ENCODE peak calls at places on chromosomes 1 and 21, in ten cellular contexts. X is tibial artery; Z is heart right ventricle; U is HCT116; V is GM23338; H is MM.1S; P is stomach; T is CD8-positive, alpha-beta T cell; K is suprapubic skin; F is PC-9. O is an unnamed sample. For H3K27me3 and H3K4me1, the result is how much of the 10 kb centered on the place peaks cover.

GRCh38 chr1:29592731-29593130 is 356.4 kb downstream of the PTPRU start:
- DNase-seq in K (no peak), U (no peak), Z (no peak), P (no peak), H (no peak), X (no peak), V (peak), T (no peak), F (no peak), O (no peak)

GRCh38 chr1:156160744-156161181 is 7.4 kb downstream of the SEMA4A start:
- DNase-seq in H (peak), X (peak), K (peak), Z (peak), U (no peak), V (peak), P (peak), T (peak), F (no peak), O (no peak)

GRCh38 chr21:43322311-43322710 is 104.6 kb downstream of the SIK1 start:
- DNase-seq in F (no peak), K (no peak), H (no peak), P (no peak), Z (no peak), V (no peak), X (no peak), U (no peak), T (no peak), O (no peak)

GRCh38 chr1:52070704-52071103 is 14.6 kb downstream of the BTF3L4 start:
- DNase-seq in Z (no peak), U (no peak), F (no peak), H (no peak), V (no peak), P (no peak), T (no peak), K (no peak), X (no peak), O (no peak)

GRCh38 chr21:44939532-44940115 is at the start of gene SLX9:
- DNase-seq in V (peak), F (peak), T (peak), H (peak), P (peak), U (peak), K (peak), X (peak), Z (peak), O (peak)

GRCh38 chr1:177948336-177948972 is 21.4 kb downstream of the SEC16B start:
- DNase-seq in K (no peak), F (peak), V (peak), Z (peak), H (peak), T (no peak), P (peak), U (peak), X (peak), O (peak)

GRCh38 chr1:156652131-156652991 is 10.4 kb downstream of the BCAN start:
- DNase-seq in H (no peak), K (no peak), X (no peak), U (no peak), Z (no peak), V (peak), T (no peak), P (no peak), F (no peak), O (no peak)

GRCh38 chr1:199836430-199836829 is 191.1 kb upstream of the NR5A2 start:
- DNase-seq in U (no peak), F (no peak), P (no peak), X (no peak), K (no peak), Z (no peak), T (no peak), H (no peak), V (no peak), O (no peak)

GRCh38 chr1:205714190-205714905 is 34.0 kb upstream of the SLC45A3 start:
- DNase-seq in X (no peak), Z (no peak), T (no peak), U (no peak), F (no peak), K (no peak), V (no peak), H (no peak), P (no peak), O (no peak)

GRCh38 chr1:3741566-3742438 is 10.4 kb upstream of the CCDC27 start:
- DNase-seq in P (no peak), T (no peak), U (no peak), X (no peak), F (no peak), H (no peak), V (no peak), Z (no peak), K (peak), O (no peak)

GRCh38 chr1:38246955-38247952 is 200.7 kb upstream of the POU3F1 start:
- DNase-seq in H (no peak), K (no peak), U (no peak), X (no peak), V (no peak), Z (no peak), F (no peak), T (no peak), P (no peak), O (peak)

GRCh38 chr21:35995522-35996088 is 64.7 kb downstream of the SETD4 start:
- DNase-seq in Z (no peak), T (no peak), F (no peak), U (no peak), X (no peak), K (no peak), V (no peak), P (no peak), H (peak), O (no peak)

GRCh38 chr1:240314845-240315746 is 223.4 kb downstream of the FMN2 start:
- DNase-seq in U (no peak), Z (no peak), V (no peak), K (no peak), P (no peak), H (no peak), F (no peak), T (no peak), X (no peak), O (no peak)

GRCh38 chr1:22043175-22043769 is 9.2 kb upstream of the CDC42 start:
- DNase-seq in U (no peak), F (peak), P (peak), X (no peak), K (no peak), Z (no peak), V (no peak), H (no peak), T (no peak), O (no peak)

GRCh38 chr1:202227997-202228401 is 34.4 kb downstream of the LGR6 start:
- DNase-seq in F (no peak), T (no peak), V (no peak), X (no peak), U (no peak), P (no peak), H (peak), K (no peak), Z (no peak), O (no peak)

GRCh38 chr21:41933259-41934079 is 20.3 kb downstream of the C2CD2 start:
- DNase-seq in V (no peak), U (no peak), Z (no peak), P (no peak), K (no peak), F (no peak), H (no peak), X (no peak), T (no peak), O (no peak)

GRCh38 chr21:34128674-34129038 is 55.3 kb downstream of the MRPS6 start:
- DNase-seq in P (no peak), X (peak), V (no peak), H (no peak), U (no peak), T (no peak), Z (no peak), F (no peak), K (no peak), O (no peak)

GRCh38 chr1:93595266-93595665 is 86.4 kb downstream of the BCAR3 start:
- DNase-seq in K (no peak), X (no peak), U (no peak), Z (no peak), P (no peak), H (no peak), F (no peak), V (no peak), T (no peak), O (no peak)

GRCh38 chr1:8421721-8422120 is 103.8 kb downstream of the SLC45A1 start:
- DNase-seq in T (no peak), V (no peak), F (no peak), P (no peak), Z (no peak), K (no peak), H (no peak), U (no peak), X (peak), O (no peak)

GRCh38 chr21:35427320-35428040 is 378.4 kb upstream of the RUNX1 start:
- DNase-seq in H (no peak), X (peak), P (no peak), V (no peak), U (no peak), F (no peak), Z (peak), K (no peak), T (no peak), O (no peak)

GRCh38 chr21:25664462-25665070 is 25.5 kb downstream of the JAM2 start:
- DNase-seq in K (no peak), H (no peak), V (no peak), U (no peak), F (no peak), Z (peak), X (no peak), T (no peak), P (no peak), O (no peak)

GRCh38 chr1:100835866-100836842 is 58.5 kb downstream of the EXTL2 start:
- DNase-seq in Z (no peak), P (no peak), V (no peak), T (no peak), U (no peak), X (no peak), H (no peak), K (no peak), F (no peak), O (no peak)

GRCh38 chr21:40660461-40660860 is 186.5 kb downstream of the DSCAM start:
- DNase-seq in Z (no peak), F (no peak), T (no peak), P (no peak), H (no peak), V (no peak), K (no peak), X (no peak), U (no peak), O (no peak)

GRCh38 chr1:119047040-119047438 is 58.9 kb upstream of the TBX15 start:
- DNase-seq in V (no peak), K (no peak), T (no peak), X (no peak), U (no peak), P (no peak), Z (no peak), F (no peak), H (no peak), O (no peak)

GRCh38 chr1:207925210-207925609 is 14.3 kb upstream of the CD34 start:
- DNase-seq in V (peak), X (peak), H (no peak), K (peak), U (no peak), Z (peak), F (no peak), T (no peak), P (peak), O (no peak)

GRCh38 chr1:87410771-87411170 is 82.1 kb downstream of the LMO4 start:
- DNase-seq in X (no peak), K (no peak), U (no peak), P (peak), V (no peak), H (peak), Z (no peak), F (no peak), T (no peak), O (no peak)

GRCh38 chr21:45970674-45971486 is 10.7 kb upstream of the COL6A1 start:
- DNase-seq in X (peak), T (peak), H (peak), K (peak), F (no peak), V (peak), P (no peak), U (no peak), Z (peak), O (peak)

GRCh38 chr1:8377382-8377928 is 59.5 kb downstream of the SLC45A1 start:
- DNase-seq in U (no peak), K (no peak), P (no peak), Z (no peak), T (no peak), V (no peak), H (no peak), F (no peak), X (no peak), O (no peak)

GRCh38 chr1:15370781-15371467 is 38.8 kb upstream of the EFHD2 start:
- DNase-seq in F (no peak), P (peak), T (no peak), H (no peak), X (no peak), K (no peak), U (no peak), Z (peak), V (no peak), O (peak)

GRCh38 chr1:203512830-203513578 is 19.1 kb downstream of the OPTC start:
- DNase-seq in K (peak), P (peak), V (no peak), H (no peak), X (peak), T (no peak), Z (peak), F (peak), U (peak), O (no peak)

GRCh38 chr1:25486602-25487001 is 55.9 kb downstream of the MACO1 start:
- DNase-seq in K (no peak), V (peak), H (no peak), F (no peak), Z (no peak), X (no peak), T (no peak), P (no peak), U (no peak), O (no peak)

GRCh38 chr21:44785620-44786344 is 15.8 kb downstream of the UBE2G2 start:
- DNase-seq in U (no peak), V (no peak), F (no peak), K (no peak), X (no peak), T (no peak), P (no peak), Z (no peak), H (no peak), O (no peak)

GRCh38 chr21:31754561-31754960 is 22.6 kb upstream of the SCAF4 start:
- DNase-seq in X (no peak), H (no peak), V (no peak), F (no peak), K (no peak), U (no peak), Z (no peak), P (no peak), T (no peak), O (no peak)

GRCh38 chr1:208159542-208160258 is 84.5 kb downstream of the PLXNA2 start:
- DNase-seq in F (no peak), T (no peak), K (no peak), U (no peak), P (peak), H (no peak), X (no peak), V (no peak), Z (no peak), O (no peak)

GRCh38 chr1:214009613-214010550 is 22.1 kb downstream of the PROX1 start:
- DNase-seq in U (no peak), V (no peak), Z (no peak), P (no peak), F (no peak), H (no peak), T (no peak), X (no peak), K (no peak), O (peak)

GRCh38 chr1:72371259-72372035 is 89.1 kb upstream of the NEGR1 start:
- DNase-seq in U (no peak), F (no peak), V (peak), P (no peak), Z (no peak), H (no peak), K (no peak), T (no peak), X (no peak), O (no peak)

GRCh38 chr1:155131285-155131684 is 3.6 kb downstream of the EFNA1 start:
- DNase-seq in X (no peak), P (peak), V (no peak), T (no peak), F (no peak), U (no peak), K (no peak), H (no peak), Z (no peak), O (no peak)

GRCh38 chr1:155128469-155128754 is 736 bp downstream of the EFNA1 start:
- DNase-seq in F (no peak), T (no peak), X (no peak), H (no peak), V (no peak), Z (no peak), U (no peak), P (no peak), K (no peak), O (no peak)

GRCh38 chr1:155128755-155129473 is 1.2 kb downstream of the EFNA1 start:
- DNase-seq in V (peak), H (no peak), U (no peak), K (no peak), P (peak), Z (peak), X (no peak), T (no peak), F (peak), O (no peak)

GRCh38 chr1:155131846-155132245 is 3.8 kb upstream of the SLC50A1 start:
- DNase-seq in P (no peak), Z (no peak), X (no peak), F (no peak), T (no peak), V (no peak), U (no peak), H (no peak), K (no peak), O (no peak)

DNA sequence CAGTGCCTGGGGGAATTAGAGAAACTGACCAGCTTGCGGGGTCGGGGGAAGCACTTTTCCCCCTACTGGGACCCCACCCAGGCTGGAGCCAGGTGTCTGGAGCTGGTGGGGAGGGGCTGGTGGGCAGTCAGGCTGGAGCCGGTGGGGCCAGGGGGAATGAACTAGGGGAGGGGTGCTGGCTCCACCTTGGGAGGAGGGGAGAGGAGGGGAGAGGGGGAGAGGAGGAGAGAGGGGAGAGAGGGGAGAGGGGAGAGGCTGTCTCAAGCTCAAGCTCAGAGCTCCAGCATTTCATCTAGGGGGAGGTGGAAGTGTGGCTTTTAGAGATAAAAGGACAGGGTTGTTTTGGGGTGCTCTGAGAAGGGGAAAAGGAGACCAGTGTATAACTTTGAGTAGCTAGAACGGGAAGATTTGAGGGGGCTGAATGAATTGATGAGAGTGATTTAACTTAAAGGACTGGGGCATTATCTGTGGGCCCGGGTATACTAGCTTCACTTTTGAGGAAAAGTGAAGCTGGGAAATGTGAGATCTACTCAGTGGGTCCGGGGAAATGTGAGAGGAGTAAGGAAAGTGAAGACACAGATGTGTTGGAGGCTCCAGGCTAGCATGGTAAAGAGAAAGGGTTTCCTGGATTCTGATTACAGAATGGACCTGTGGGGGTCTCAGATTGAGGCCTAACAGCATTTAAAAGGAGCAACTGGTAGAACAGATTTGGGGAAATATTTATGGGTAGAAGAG is 2.8 kb downstream of the EFNA1 start:
- DNase-seq in H (no peak), F (no peak), Z (no peak), X (no peak), T (no peak), K (no peak), P (no peak), V (peak), U (no peak), O (no peak)
- H3K4me3 ChIP-seq in H (no peak), F (peak), Z (peak), X (peak), T (no peak), K (peak), P (peak), V (peak), U (peak), O (no peak)

GRCh38 chr1:19033516-19033840 is 77.0 kb upstream of the IFFO2 start:
- DNase-seq in X (no peak), K (no peak), U (no peak), Z (no peak), F (no peak), P (no peak), T (no peak), H (no peak), V (no peak), O (no peak)

GRCh38 chr1:19034721-19035120 is 78.2 kb upstream of the IFFO2 start:
- DNase-seq in F (no peak), T (no peak), V (no peak), Z (no peak), K (peak), P (no peak), H (no peak), U (no peak), X (no peak), O (no peak)

GRCh38 chr1:19033926-19034680 is 77.6 kb upstream of the IFFO2 start:
- DNase-seq in P (no peak), F (peak), Z (no peak), T (no peak), V (no peak), K (peak), U (no peak), X (no peak), H (no peak), O (no peak)

GRCh38 chr1:19032413-19032695 is 75.9 kb upstream of the IFFO2 start:
- DNase-seq in V (no peak), F (no peak), T (no peak), K (peak), H (no peak), X (no peak), Z (no peak), U (no peak), P (no peak), O (no peak)

DNA sequence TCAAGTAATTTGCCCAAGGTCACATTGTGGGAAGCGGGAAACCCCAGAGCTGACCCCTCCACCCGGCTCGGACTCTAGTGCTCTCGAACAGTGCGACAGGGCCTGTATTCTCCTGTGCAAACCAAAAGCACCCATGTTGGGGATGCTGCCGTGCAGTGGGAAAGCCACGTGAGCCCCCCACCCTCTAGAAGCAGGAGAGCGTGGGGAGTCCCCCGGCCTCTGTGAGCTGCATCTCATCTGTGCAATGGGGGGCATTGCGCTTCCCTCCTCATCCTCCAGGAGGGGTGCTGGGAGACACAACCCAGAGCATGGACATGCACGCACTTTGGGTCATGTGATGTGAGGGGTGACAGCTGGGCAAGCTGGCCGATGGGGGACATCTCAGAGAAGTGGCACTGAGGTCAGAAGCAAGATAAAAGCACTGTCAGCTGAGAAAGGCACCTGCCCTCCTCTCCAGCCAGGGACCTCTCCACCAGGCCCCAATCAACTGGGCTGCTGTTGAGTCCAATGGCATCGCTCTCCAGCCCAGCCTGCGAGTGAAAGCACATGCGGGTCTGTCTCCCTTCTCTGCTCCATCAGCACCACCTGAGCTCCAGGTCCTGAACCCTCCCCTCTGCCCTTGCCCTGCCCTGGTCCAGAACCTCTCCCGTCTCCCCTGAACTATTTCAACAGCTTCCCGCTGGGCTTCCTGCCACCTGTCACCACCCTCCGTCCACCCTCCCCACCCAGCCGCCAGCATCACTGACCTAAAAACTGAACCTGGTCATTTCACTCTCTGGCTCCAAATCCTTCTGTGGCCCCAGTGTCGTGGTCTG is 76.4 kb upstream of the IFFO2 start:
- DNase-seq in K (peak), X (no peak), P (no peak), H (no peak), Z (no peak), V (no peak), F (no peak), U (no peak), T (no peak), O (no peak)
- H3K27me3 ChIP-seq in K (under half), X (under half), P (under half), H (half or more), Z (under half), V (under half), F (under half), U (under half), T (under half), O (half or more)

DNA sequence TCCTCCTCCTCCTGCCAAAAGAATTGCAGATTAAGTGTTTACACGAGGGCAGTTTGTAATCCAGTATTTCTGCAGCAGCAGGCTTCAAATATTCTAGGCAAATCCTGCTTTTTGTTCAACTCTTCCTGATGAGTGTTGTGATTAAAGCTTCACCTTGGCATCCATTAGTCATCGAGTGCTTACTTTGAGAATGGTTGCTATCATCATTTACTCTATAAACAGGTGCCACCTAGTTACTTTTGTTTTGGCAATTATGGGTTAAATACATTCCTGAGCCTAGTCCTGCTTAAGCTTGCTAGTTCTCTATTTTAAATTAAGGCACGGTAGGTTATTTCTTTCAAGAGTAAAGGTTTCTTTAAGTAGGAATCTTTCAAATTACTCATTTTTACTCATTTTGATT is 20.3 kb downstream of the PDC start:
- DNase-seq in T (no peak), H (no peak), V (peak), K (no peak), U (no peak), Z (no peak), X (no peak), F (peak), P (no peak), O (no peak)
- H3K4me1 ChIP-seq in T (under half), H (under half), V (under half), K (under half), U (under half), Z (under half), X (under half), F (under half), P (under half), O (under half)

GRCh38 chr1:184646824-184647223 is 107.8 kb downstream of the EDEM3 start:
- DNase-seq in X (no peak), T (no peak), V (no peak), U (no peak), P (no peak), F (no peak), K (no peak), H (no peak), Z (no peak), O (no peak)
- H3K4me3 ChIP-seq in X (no peak), T (no peak), V (no peak), U (no peak), P (no peak), F (no peak), K (no peak), H (no peak), Z (no peak), O (no peak)

O was measured in HAP-1.